ENCODE peak calls at places on chromosomes 2 and 18, in ten cellular contexts. U is GM23338; C is activated B cell treated with CpG ODN at 0.5 μM for 24 hours; K is Right ventricle myocardium superior; Y is activated CD8-positive, alpha-beta T cell treated with anti-CD3 and anti-CD28 coated beads, Interleukin-2, amount 10 ng/mL, durations not matched to agents 7 days and 5 days; D is upper lobe of right lung; M is T-cell; P is pancreas; N is stimulated activated memory B cell treated with anti-CD40 and anti-IgM and Interleukin-4, amounts not matched to agents 10 μg/mL and 1 μg/mL and 100 μg/mL, for 72 hours; J is natural killer cell. V is an unnamed sample.
A peak's percentile ranks its signal among the peaks of the same experiment; 100 is the strongest.

GRCh38 chr18:45636110-45636509 is 20.8 kb downstream of the SLC14A2 start:
- ATAC-seq in U (no peak), C (no peak), K (no peak), Y (no peak), D (no peak), M (no peak), P (no peak), N (no peak), J (no peak), V (no peak)

GRCh38 chr2:69224495-69224803 is 162.6 kb downstream of the GFPT1 start:
- ATAC-seq in U (no peak), C (no peak), K (peak; percentile 37), Y (no peak), D (no peak), M (no peak), P (no peak), N (no peak), J (no peak), V (no peak)

GRCh38 chr2:70380621-70381020 is 78.8 kb upstream of the FAM136A start:
- ATAC-seq in U (no peak), C (no peak), K (no peak), Y (no peak), D (no peak), M (no peak), P (no peak), N (no peak), J (no peak), V (no peak)

GRCh38 chr2:168510125-168510756 is 54.2 kb downstream of the CERS6 start:
- ATAC-seq in U (no peak), C (no peak), K (no peak), Y (no peak), D (no peak), M (no peak), P (no peak), N (no peak), J (no peak), V (no peak)

GRCh38 chr2:28117104-28117596 is 226.6 kb downstream of the BABAM2 start:
- ATAC-seq in U (peak; percentile 29), C (no peak), K (peak; percentile 75), Y (no peak), D (peak; percentile 95), M (no peak), P (no peak), N (no peak), J (no peak), V (no peak)

GRCh38 chr2:108982259-108982679 is 6.8 kb downstream of the EDAR start:
- ATAC-seq in U (no peak), C (no peak), K (no peak), Y (no peak), D (peak; percentile 34), M (no peak), P (no peak), N (no peak), J (no peak), V (no peak)

GRCh38 chr2:113291191-113291590 is 12.5 kb upstream of the PAX8 start:
- ATAC-seq in U (peak; percentile 91), C (no peak), K (peak; percentile 74), Y (no peak), D (peak; percentile 36), M (no peak), P (no peak), N (no peak), J (no peak), V (no peak)

GRCh38 chr2:11746807-11747459 is 501 bp downstream of the LPIN1 start:
- ATAC-seq in U (peak; percentile 53), C (no peak), K (peak; percentile 38), Y (peak; percentile 59), D (peak; percentile 7), M (peak; percentile 63), P (peak; percentile 19), N (no peak), J (peak; percentile 53), V (peak; percentile 26)

GRCh38 chr2:239444626-239445625 is 44.1 kb upstream of the HDAC4 start:
- ATAC-seq in U (no peak), C (no peak), K (peak; percentile 53), Y (no peak), D (peak; percentile 88), M (no peak), P (peak; percentile 70), N (no peak), J (no peak), V (no peak)

GRCh38 chr2:74037379-74037860 is 52.7 kb downstream of the TET3 start:
- ATAC-seq in U (no peak), C (peak; percentile 73), K (peak; percentile 73), Y (no peak), D (peak; percentile 88), M (no peak), P (no peak), N (peak; percentile 91), J (peak; percentile 74), V (no peak)

GRCh38 chr2:5921081-5921642 is 229.0 kb downstream of the SOX11 start:
- ATAC-seq in U (no peak), C (no peak), K (peak; percentile 67), Y (no peak), D (no peak), M (no peak), P (no peak), N (no peak), J (no peak), V (no peak)

GRCh38 chr2:28067602-28068001 is 177.1 kb downstream of the BABAM2 start:
- ATAC-seq in U (no peak), C (no peak), K (no peak), Y (no peak), D (no peak), M (no peak), P (no peak), N (no peak), J (no peak), V (no peak)

GRCh38 chr18:1270081-1270480 is 365.4 kb downstream of the ADCYAP1 start:
- ATAC-seq in U (no peak), C (no peak), K (no peak), Y (no peak), D (no peak), M (no peak), P (peak; percentile 99), N (no peak), J (no peak), V (no peak)

GRCh38 chr18:31072175-31072574 is 29.6 kb upstream of the DSC3 start:
- ATAC-seq in U (no peak), C (no peak), K (no peak), Y (no peak), D (no peak), M (no peak), P (no peak), N (no peak), J (no peak), V (no peak)

GRCh38 chr2:98634406-98635092 is 26.2 kb downstream of the UNC50 start:
- ATAC-seq in U (peak; percentile 99), C (no peak), K (no peak), Y (peak; percentile 73), D (peak; percentile 32), M (peak; percentile 47), P (no peak), N (no peak), J (peak; percentile 70), V (peak; percentile 54)

GRCh38 chr2:203470371-203470770 is 64.7 kb downstream of the RAPH1 start:
- ATAC-seq in U (peak; percentile 61), C (no peak), K (peak; percentile 48), Y (no peak), D (peak; percentile 63), M (no peak), P (peak; percentile 56), N (no peak), J (no peak), V (no peak)

GRCh38 chr2:166013878-166014277 is 60.3 kb upstream of the TTC21B start:
- ATAC-seq in U (peak; percentile 29), C (no peak), K (no peak), Y (no peak), D (no peak), M (no peak), P (no peak), N (no peak), J (no peak), V (no peak)

GRCh38 chr2:218824004-218824403 is 7.6 kb downstream of the PRKAG3 start:
- ATAC-seq in U (no peak), C (no peak), K (no peak), Y (no peak), D (no peak), M (no peak), P (no peak), N (no peak), J (no peak), V (no peak)

GRCh38 chr18:80132196-80132812 is 23.2 kb downstream of the ADNP2 start:
- ATAC-seq in U (no peak), C (no peak), K (no peak), Y (no peak), D (no peak), M (no peak), P (no peak), N (no peak), J (no peak), V (no peak)

GRCh38 chr2:64913357-64913869 is 75.8 kb upstream of the SLC1A4 start:
- ATAC-seq in U (peak; percentile 78), C (no peak), K (no peak), Y (no peak), D (no peak), M (peak; percentile 38), P (no peak), N (no peak), J (no peak), V (no peak)

GRCh38 chr18:2986150-2986865 is 26.6 kb downstream of the LPIN2 start:
- ATAC-seq in U (no peak), C (no peak), K (no peak), Y (no peak), D (peak; percentile 13), M (no peak), P (peak; percentile 53), N (no peak), J (no peak), V (no peak)

GRCh38 chr2:10347559-10347941 is 44.8 kb downstream of the HPCAL1 start:
- ATAC-seq in U (no peak), C (no peak), K (no peak), Y (no peak), D (peak; percentile 77), M (no peak), P (peak; percentile 69), N (no peak), J (no peak), V (no peak)

GRCh38 chr2:191867507-191867847 is 20.6 kb upstream of the CAVIN2 start:
- ATAC-seq in U (no peak), C (no peak), K (peak; percentile 62), Y (no peak), D (no peak), M (no peak), P (no peak), N (no peak), J (no peak), V (no peak)

GRCh38 chr2:126714191-126714965 is 58.4 kb downstream of the GYPC start:
- ATAC-seq in U (no peak), C (no peak), K (peak; percentile 51), Y (no peak), D (peak; percentile 75), M (no peak), P (no peak), N (peak; percentile 10), J (no peak), V (no peak)

GRCh38 chr18:2982452-2983172 is 30.3 kb downstream of the LPIN2 start:
- ATAC-seq in U (peak; percentile 74), C (no peak), K (peak; percentile 23), Y (peak; percentile 35), D (no peak), M (peak; percentile 40), P (no peak), N (peak; percentile 13), J (peak; percentile 28), V (peak; percentile 25)

GRCh38 chr2:67255933-67256615 is 141.1 kb upstream of the ETAA1 start:
- ATAC-seq in U (no peak), C (no peak), K (no peak), Y (no peak), D (no peak), M (no peak), P (no peak), N (no peak), J (no peak), V (no peak)

GRCh38 chr2:213220967-213221603 is 63.2 kb upstream of the SPAG16 start:
- ATAC-seq in U (peak; percentile 56), C (peak; percentile 50), K (no peak), Y (no peak), D (no peak), M (no peak), P (no peak), N (peak; percentile 54), J (no peak), V (no peak)

GRCh38 chr2:192809173-192809572 is 614.4 kb upstream of the TMEFF2 start:
- ATAC-seq in U (no peak), C (no peak), K (no peak), Y (no peak), D (no peak), M (no peak), P (no peak), N (no peak), J (no peak), V (no peak)

V was measured in activated T-helper 17 cell treated with anti-CD3 and anti-CD28 coated beads, Interleukin-2, amount 50 U/mL, for 72 hours.